ENCODE peak calls at places on chromosomes 11 and 22, in six cellular contexts. One of them, this sample, is unnamed.

GRCh38 chr11:81869337-81870065 is 864.2 kb downstream of the FAM181B start:
- DNase-seq in neural crest cell: no peak
- DNase-seq in CD8-positive, alpha-beta T cell: peak; percentile 62
- DNase-seq in A549: no peak
- DNase-seq in Panc1: no peak
- DNase-seq in AG09319: no peak
- DNase-seq in this sample: no peak

GRCh38 chr22:24796860-24797259 is 9.2 kb upstream of the SGSM1 start:
- DNase-seq in neural crest cell: no peak
- DNase-seq in CD8-positive, alpha-beta T cell: no peak
- DNase-seq in A549: no peak
- DNase-seq in Panc1: no peak
- DNase-seq in AG09319: no peak
- DNase-seq in this sample: no peak

GRCh38 chr22:23282089-23282501 is 101.8 kb downstream of the BCR start:
- DNase-seq in neural crest cell: no peak
- DNase-seq in CD8-positive, alpha-beta T cell: no peak
- DNase-seq in A549: peak; percentile 54
- DNase-seq in Panc1: no peak
- DNase-seq in AG09319: no peak
- DNase-seq in this sample: no peak

GRCh38 chr11:83112886-83113285 is 41.2 kb upstream of the RAB30 start:
- DNase-seq in neural crest cell: no peak
- DNase-seq in CD8-positive, alpha-beta T cell: no peak
- DNase-seq in A549: no peak
- DNase-seq in Panc1: no peak
- DNase-seq in AG09319: no peak
- DNase-seq in this sample: no peak

GRCh38 chr11:14973621-14974020 is 1.5 kb upstream of the CALCA start:
- DNase-seq in neural crest cell: peak; percentile 38
- DNase-seq in CD8-positive, alpha-beta T cell: no peak
- DNase-seq in A549: no peak
- DNase-seq in Panc1: no peak
- DNase-seq in AG09319: no peak
- DNase-seq in this sample: no peak

GRCh38 chr22:28950567-28951411 is 67.4 kb downstream of the ZNRF3 start:
- DNase-seq in neural crest cell: no peak
- DNase-seq in CD8-positive, alpha-beta T cell: no peak
- DNase-seq in A549: no peak
- DNase-seq in Panc1: no peak
- DNase-seq in AG09319: no peak
- DNase-seq in this sample: no peak

GRCh38 chr11:19713221-19714092 is 820 bp downstream of the NAV2 start:
- DNase-seq in neural crest cell: peak; percentile 20
- DNase-seq in CD8-positive, alpha-beta T cell: no peak
- DNase-seq in A549: no peak
- DNase-seq in Panc1: no peak
- DNase-seq in AG09319: no peak
- DNase-seq in this sample: no peak

GRCh38 chr11:85752890-85753581 is 57.9 kb downstream of the SYTL2 start:
- DNase-seq in neural crest cell: no peak
- DNase-seq in CD8-positive, alpha-beta T cell: peak; percentile 80
- DNase-seq in A549: no peak
- DNase-seq in Panc1: no peak
- DNase-seq in AG09319: no peak
- DNase-seq in this sample: no peak

GRCh38 chr11:117851852-117852251 is 24.6 kb downstream of the FXYD6 start:
- DNase-seq in neural crest cell: no peak
- DNase-seq in CD8-positive, alpha-beta T cell: no peak
- DNase-seq in A549: no peak
- DNase-seq in Panc1: no peak
- DNase-seq in AG09319: no peak
- DNase-seq in this sample: no peak

GRCh38 chr11:215581-216037 is 8.1 kb downstream of the RIC8A start:
- DNase-seq in neural crest cell: no peak
- DNase-seq in CD8-positive, alpha-beta T cell: no peak
- DNase-seq in A549: no peak
- DNase-seq in Panc1: no peak
- DNase-seq in AG09319: no peak
- DNase-seq in this sample: no peak

GRCh38 chr11:111376453-111376871 is 2.6 kb downstream of the POU2AF1 start:
- DNase-seq in neural crest cell: no peak
- DNase-seq in CD8-positive, alpha-beta T cell: no peak
- DNase-seq in A549: no peak
- DNase-seq in Panc1: no peak
- DNase-seq in AG09319: no peak
- DNase-seq in this sample: no peak

GRCh38 chr11:61893981-61894380 is 2.6 kb upstream of the FADS3 start:
- DNase-seq in neural crest cell: no peak
- DNase-seq in CD8-positive, alpha-beta T cell: no peak
- DNase-seq in A549: peak; percentile 71
- DNase-seq in Panc1: no peak
- DNase-seq in AG09319: peak; percentile 69
- DNase-seq in this sample: no peak

GRCh38 chr11:118641463-118642019 is 34.1 kb downstream of the PHLDB1 start:
- DNase-seq in neural crest cell: no peak
- DNase-seq in CD8-positive, alpha-beta T cell: no peak
- DNase-seq in A549: no peak
- DNase-seq in Panc1: no peak
- DNase-seq in AG09319: no peak
- DNase-seq in this sample: no peak

GRCh38 chr11:69415411-69416122 is 65.9 kb upstream of the LINC01488 start:
- DNase-seq in neural crest cell: no peak
- DNase-seq in CD8-positive, alpha-beta T cell: no peak
- DNase-seq in A549: no peak
- DNase-seq in Panc1: no peak
- DNase-seq in AG09319: no peak
- DNase-seq in this sample: no peak

GRCh38 chr22:19911540-19912235 is 29.9 kb upstream of the COMT start:
- DNase-seq in neural crest cell: no peak
- DNase-seq in CD8-positive, alpha-beta T cell: no peak
- DNase-seq in A549: no peak
- DNase-seq in Panc1: no peak
- DNase-seq in AG09319: no peak
- DNase-seq in this sample: no peak

GRCh38 chr22:37623075-37624016 is 14.7 kb downstream of the GGA1 start:
- DNase-seq in neural crest cell: peak; percentile 77
- DNase-seq in CD8-positive, alpha-beta T cell: peak; percentile 69
- DNase-seq in A549: peak; percentile 32
- DNase-seq in Panc1: no peak
- DNase-seq in AG09319: no peak
- DNase-seq in this sample: peak; percentile 66

GRCh38 chr22:40289991-40290459 is 56.3 kb upstream of the ADSL start:
- DNase-seq in neural crest cell: no peak
- DNase-seq in CD8-positive, alpha-beta T cell: peak; percentile 54
- DNase-seq in A549: no peak
- DNase-seq in Panc1: no peak
- DNase-seq in AG09319: no peak
- DNase-seq in this sample: no peak

DNA sequence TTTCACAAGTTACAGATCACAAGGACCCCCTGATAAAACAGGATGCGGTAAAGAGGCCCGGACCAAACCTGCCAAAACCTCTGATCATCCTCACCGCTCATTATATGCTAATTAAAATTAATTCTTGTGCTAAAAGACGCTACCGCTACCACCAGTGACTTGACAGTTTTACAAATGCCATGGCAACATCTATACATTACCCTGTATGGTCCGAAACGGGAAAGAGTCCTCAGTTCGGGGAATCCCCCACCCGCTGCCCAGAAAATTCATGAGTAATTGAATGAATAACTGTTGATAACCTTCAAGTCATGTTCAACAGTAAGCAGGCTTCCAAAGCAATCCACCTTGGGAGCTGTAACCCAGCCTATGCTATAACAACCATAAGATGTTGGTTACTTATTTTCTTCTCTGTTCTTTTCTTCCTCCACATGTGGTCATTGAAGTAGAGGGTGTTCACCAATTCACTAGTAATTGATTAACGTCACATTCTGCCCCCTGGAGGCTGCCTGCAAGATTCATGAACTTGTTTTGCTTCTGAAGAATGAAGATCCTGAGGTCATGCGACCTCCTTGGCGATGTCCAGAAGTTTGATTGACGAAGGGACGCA is 20.6 kb downstream of the APOBEC3H start:
- DNase-seq in neural crest cell: peak; percentile 46
- DNase-seq in CD8-positive, alpha-beta T cell: peak; percentile 58
- DNase-seq in A549: peak; percentile 55
- DNase-seq in Panc1: peak; percentile 24
- DNase-seq in AG09319: peak; percentile 18
- DNase-seq in this sample: no peak
- TF ChIP-seq CTCF in neural crest cell: peak; percentile 64
- TF ChIP-seq CTCF in CD8-positive, alpha-beta T cell: peak; percentile 54
- TF ChIP-seq CTCF in A549: peak; percentile 36
- TF ChIP-seq CTCF in Panc1: peak; percentile 63
- TF ChIP-seq CTCF in AG09319: peak; percentile 49
- TF ChIP-seq CTCF in this sample: peak; percentile 41

DNA sequence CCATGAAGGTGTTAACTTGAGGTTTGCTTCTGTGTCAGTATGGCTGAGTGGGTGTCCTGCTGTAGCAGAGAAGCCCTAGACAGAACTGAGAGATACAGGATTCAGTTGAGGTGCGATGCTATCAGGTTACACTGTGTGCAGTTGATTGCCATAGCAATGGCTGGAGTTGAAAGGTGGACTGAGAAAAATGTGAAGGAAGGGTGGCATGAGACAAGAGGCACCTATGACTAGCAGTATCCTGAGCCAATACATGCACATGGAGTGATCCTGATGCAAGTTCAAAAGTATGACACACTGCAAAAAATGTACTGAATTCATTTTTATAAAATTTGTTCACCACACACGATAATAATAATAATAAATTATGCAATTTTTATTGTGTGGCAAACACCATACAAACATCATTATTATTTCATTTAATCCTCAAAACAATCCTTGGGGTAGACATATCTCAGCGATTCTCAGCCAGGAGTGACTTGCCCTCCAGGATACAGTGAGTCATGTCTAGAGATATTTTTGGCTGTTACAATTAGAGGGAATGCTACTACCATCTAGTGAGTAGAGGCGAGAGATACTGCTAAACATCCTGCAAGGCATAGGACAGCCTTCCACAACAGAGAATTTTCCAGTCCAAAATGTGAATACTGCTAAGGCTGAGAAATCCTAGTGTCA is 3.9 kb upstream of the PIWIL4 start:
- DNase-seq in neural crest cell: no peak
- DNase-seq in CD8-positive, alpha-beta T cell: no peak
- DNase-seq in A549: no peak
- DNase-seq in Panc1: peak; percentile 47
- DNase-seq in AG09319: no peak
- DNase-seq in this sample: no peak
- TF ChIP-seq CTCF in neural crest cell: no peak
- TF ChIP-seq CTCF in CD8-positive, alpha-beta T cell: no peak
- TF ChIP-seq CTCF in A549: peak; percentile 15
- TF ChIP-seq CTCF in Panc1: peak; percentile 23
- TF ChIP-seq CTCF in AG09319: peak; percentile 42
- TF ChIP-seq CTCF in this sample: no peak

GRCh38 chr11:116375221-116375620 is 397.6 kb downstream of the BUD13 start:
- DNase-seq in neural crest cell: no peak
- DNase-seq in CD8-positive, alpha-beta T cell: no peak
- DNase-seq in A549: no peak
- DNase-seq in Panc1: no peak
- DNase-seq in AG09319: no peak
- DNase-seq in this sample: no peak
- TF ChIP-seq CTCF in neural crest cell: no peak
- TF ChIP-seq CTCF in CD8-positive, alpha-beta T cell: no peak
- TF ChIP-seq CTCF in A549: no peak
- TF ChIP-seq CTCF in Panc1: no peak
- TF ChIP-seq CTCF in AG09319: no peak
- TF ChIP-seq CTCF in this sample: no peak

GRCh38 chr22:48147831-48148230 is 1385.4 kb downstream of the TBC1D22A start:
- DNase-seq in neural crest cell: no peak
- DNase-seq in CD8-positive, alpha-beta T cell: no peak
- DNase-seq in A549: no peak
- DNase-seq in Panc1: no peak
- DNase-seq in AG09319: no peak
- DNase-seq in this sample: no peak

GRCh38 chr22:48145738-48146137 is 1383.3 kb downstream of the TBC1D22A start:
- DNase-seq in neural crest cell: no peak
- DNase-seq in CD8-positive, alpha-beta T cell: no peak
- DNase-seq in A549: no peak
- DNase-seq in Panc1: no peak
- DNase-seq in AG09319: no peak
- DNase-seq in this sample: no peak

GRCh38 chr22:48147404-48147803 is 1385.0 kb downstream of the TBC1D22A start:
- DNase-seq in neural crest cell: no peak
- DNase-seq in CD8-positive, alpha-beta T cell: no peak
- DNase-seq in A549: no peak
- DNase-seq in Panc1: no peak
- DNase-seq in AG09319: no peak
- DNase-seq in this sample: no peak

GRCh38 chr22:48144318-48144717 is 1381.9 kb downstream of the TBC1D22A start:
- DNase-seq in neural crest cell: no peak
- DNase-seq in CD8-positive, alpha-beta T cell: no peak
- DNase-seq in A549: no peak
- DNase-seq in Panc1: no peak
- DNase-seq in AG09319: no peak
- DNase-seq in this sample: no peak

DNA sequence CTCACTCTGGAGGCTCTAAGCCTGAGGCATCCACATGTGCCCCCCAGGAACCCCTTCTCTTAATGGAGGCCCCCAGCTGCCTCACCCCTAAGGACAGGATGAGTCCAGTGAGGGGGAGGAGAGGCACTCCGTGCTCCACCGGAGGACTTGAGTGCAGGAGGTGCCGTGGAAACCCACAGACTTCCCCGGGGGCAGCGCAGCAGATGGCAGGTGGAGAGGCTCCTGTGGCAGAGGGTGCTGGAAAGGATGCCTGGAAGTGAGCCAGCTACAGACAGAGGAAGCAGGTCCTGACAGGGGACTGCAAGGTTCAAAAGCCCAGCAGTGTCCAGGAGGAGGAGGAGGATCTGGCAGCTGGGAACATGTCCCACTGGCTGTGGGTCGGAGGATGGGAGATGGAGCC is 1384.0 kb downstream of the TBC1D22A start:
- DNase-seq in neural crest cell: no peak
- DNase-seq in CD8-positive, alpha-beta T cell: no peak
- DNase-seq in A549: no peak
- DNase-seq in Panc1: no peak
- DNase-seq in AG09319: no peak
- DNase-seq in this sample: no peak
- TF ChIP-seq CTCF in neural crest cell: no peak
- TF ChIP-seq CTCF in CD8-positive, alpha-beta T cell: no peak
- TF ChIP-seq CTCF in A549: no peak
- TF ChIP-seq CTCF in Panc1: no peak
- TF ChIP-seq CTCF in AG09319: no peak
- TF ChIP-seq CTCF in this sample: no peak